ENCODE peak calls at places on chromosomes 16 and 17, in seven cellular contexts. C is right atrium auricular region, R is astrocyte of the cerebellum, N is mesothelial cell of epicardium, E is progenitor cell of endocrine pancreas, K is neural crest cell, O is ascending aorta. S is an unnamed sample.

GRCh38 chr17:77284023-77284617 is 143.4 kb downstream of the SEC14L1 start:
- DNase-seq in C (no peak), R (no peak), N (no peak), E (no peak), K (no peak), O (no peak), S (no peak)

GRCh38 chr17:18987230-18987610 is 17.3 kb downstream of the FAM83G start:
- DNase-seq in C (no peak), R (no peak), N (no peak), E (no peak), K (no peak), O (no peak), S (no peak)

GRCh38 chr17:67689534-67690177 is 28.1 kb upstream of the NOL11 start:
- DNase-seq in C (no peak), R (peak; percentile 60), N (peak; percentile 39), E (peak; percentile 23), K (peak; percentile 62), O (peak; percentile 66), S (peak; percentile 42)

GRCh38 chr16:50861451-50861850 is 119.6 kb downstream of the CYLD start:
- DNase-seq in C (peak; percentile 13), R (no peak), N (no peak), E (no peak), K (no peak), O (peak; percentile 8), S (no peak)

GRCh38 chr17:45092932-45093430 is 31.9 kb downstream of the NMT1 start:
- DNase-seq in C (peak; percentile 95), R (peak; percentile 96), N (no peak), E (no peak), K (no peak), O (peak; percentile 97), S (peak; percentile 95)

GRCh38 chr17:81018044-81018802 is 16.7 kb upstream of the BAIAP2 start:
- DNase-seq in C (no peak), R (no peak), N (no peak), E (no peak), K (no peak), O (no peak), S (no peak)

GRCh38 chr16:66996324-66996982 is 8.1 kb downstream of the CES4A start:
- DNase-seq in C (peak; percentile 87), R (peak; percentile 54), N (no peak), E (no peak), K (no peak), O (peak; percentile 94), S (peak; percentile 69)

GRCh38 chr16:78184554-78185183 is 85.2 kb downstream of the WWOX start:
- DNase-seq in C (no peak), R (peak; percentile 29), N (no peak), E (no peak), K (no peak), O (no peak), S (peak; percentile 43)

GRCh38 chr16:10876799-10877341 is at the start of gene CIITA:
- DNase-seq in C (peak; percentile 84), R (peak; percentile 55), N (no peak), E (no peak), K (no peak), O (peak; percentile 88), S (peak; percentile 52)

GRCh38 chr16:62965831-62966230 is 929.6 kb upstream of the CDH8 start:
- DNase-seq in C (no peak), R (no peak), N (no peak), E (no peak), K (no peak), O (no peak), S (no peak)

GRCh38 chr16:64656471-64656870 is 465.4 kb downstream of the CDH11 start:
- DNase-seq in C (no peak), R (no peak), N (no peak), E (no peak), K (no peak), O (no peak), S (no peak)

GRCh38 chr16:20391045-20391444 is 13.5 kb downstream of the PDILT start:
- DNase-seq in C (no peak), R (no peak), N (no peak), E (no peak), K (no peak), O (no peak), S (no peak)

GRCh38 chr16:11232852-11233726 is 22.9 kb downstream of the SOCS1 start:
- DNase-seq in C (no peak), R (no peak), N (no peak), E (no peak), K (no peak), O (peak; percentile 77), S (no peak)

GRCh38 chr16:53465606-53466290 is 31.5 kb downstream of the RBL2 start:
- DNase-seq in C (no peak), R (peak; percentile 61), N (no peak), E (no peak), K (no peak), O (no peak), S (peak; percentile 15)

GRCh38 chr17:34246872-34247271 is 8.2 kb upstream of the CCL2 start:
- DNase-seq in C (no peak), R (no peak), N (no peak), E (no peak), K (no peak), O (no peak), S (no peak)

GRCh38 chr17:76381633-76382304 is 2.6 kb upstream of the SPHK1 start:
- DNase-seq in C (no peak), R (no peak), N (no peak), E (no peak), K (peak; percentile 23), O (no peak), S (no peak)

GRCh38 chr17:79360196-79360595 is 250.7 kb downstream of the RBFOX3 start:
- DNase-seq in C (no peak), R (no peak), N (no peak), E (no peak), K (no peak), O (no peak), S (no peak)

GRCh38 chr17:16886655-16887322 is 85.1 kb downstream of the TNFRSF13B start:
- DNase-seq in C (peak; percentile 42), R (no peak), N (no peak), E (no peak), K (no peak), O (peak; percentile 30), S (no peak)

GRCh38 chr17:5870231-5870953 is 199.8 kb upstream of the WSCD1 start:
- DNase-seq in C (no peak), R (no peak), N (no peak), E (no peak), K (no peak), O (no peak), S (no peak)

GRCh38 chr17:15446036-15446435 is 21.4 kb downstream of the CDRT4 start:
- DNase-seq in C (no peak), R (no peak), N (no peak), E (no peak), K (no peak), O (no peak), S (no peak)

GRCh38 chr16:1072526-1073261 is at the start of gene SSTR5:
- DNase-seq in C (no peak), R (no peak), N (no peak), E (no peak), K (no peak), O (no peak), S (no peak)

GRCh38 chr17:40555296-40556190 is 9.7 kb downstream of the CCR7 start:
- DNase-seq in C (peak; percentile 54), R (no peak), N (peak; percentile 14), E (peak; percentile 5), K (no peak), O (peak; percentile 47), S (no peak)
- TF ChIP-seq CTCF in C (no peak), R (no peak), N (no peak), E (no peak), K (no peak), O (no peak), S (no peak)

DNA sequence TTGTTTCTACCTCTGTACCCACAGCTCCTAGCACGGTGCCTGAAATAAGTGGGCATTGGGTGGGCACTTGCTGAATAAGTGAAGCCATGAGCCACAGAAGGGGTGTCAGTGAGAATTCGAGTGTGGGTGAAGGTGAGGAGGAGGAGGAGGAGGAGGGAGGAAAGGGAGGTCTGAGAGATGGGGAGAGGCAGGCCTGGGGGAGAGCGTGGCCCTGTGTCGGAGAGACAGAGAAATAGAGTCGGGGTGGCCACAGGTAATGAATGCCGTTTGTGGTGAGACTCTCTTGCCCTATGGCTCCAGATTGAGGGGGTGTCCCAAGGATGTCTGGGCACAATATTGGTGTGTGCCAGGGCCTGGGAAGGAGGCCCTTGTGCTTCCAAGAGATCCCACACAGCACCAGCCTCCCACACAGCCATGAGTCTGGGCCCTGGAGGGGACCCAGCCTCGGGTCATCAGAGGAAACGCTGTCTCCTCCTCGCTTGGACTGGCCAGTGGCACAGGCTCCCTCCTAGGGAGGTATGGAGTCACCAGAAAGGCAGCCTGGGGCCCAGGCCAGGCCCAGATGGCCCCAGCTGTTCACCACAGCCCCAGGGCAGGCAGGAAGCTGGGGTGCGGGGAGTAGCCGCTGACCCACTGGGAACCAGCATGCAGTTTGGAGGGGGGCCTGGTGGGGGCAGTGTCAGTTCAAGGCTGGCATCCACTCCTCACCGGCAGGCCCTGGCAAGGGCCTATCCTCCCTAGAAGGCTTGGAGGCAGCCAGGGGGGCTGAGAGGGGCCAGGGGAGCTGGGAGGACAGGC is 49.0 kb downstream of the SDK2 start:
- DNase-seq in C (no peak), R (no peak), N (peak; percentile 67), E (peak; percentile 34), K (peak; percentile 71), O (no peak), S (no peak)
- TF ChIP-seq CTCF in C (peak; percentile 53), R (peak; percentile 33), N (peak; percentile 48), E (peak; percentile 58), K (peak; percentile 64), O (peak; percentile 41), S (peak; percentile 33)

GRCh38 chr17:58541249-58541648 is 26.8 kb upstream of the MTMR4 start:
- DNase-seq in C (no peak), R (no peak), N (no peak), E (no peak), K (no peak), O (no peak), S (no peak)
- TF ChIP-seq CTCF in C (peak; percentile 24), R (peak; percentile 42), N (no peak), E (peak; percentile 29), K (peak; percentile 43), O (no peak), S (no peak)

DNA sequence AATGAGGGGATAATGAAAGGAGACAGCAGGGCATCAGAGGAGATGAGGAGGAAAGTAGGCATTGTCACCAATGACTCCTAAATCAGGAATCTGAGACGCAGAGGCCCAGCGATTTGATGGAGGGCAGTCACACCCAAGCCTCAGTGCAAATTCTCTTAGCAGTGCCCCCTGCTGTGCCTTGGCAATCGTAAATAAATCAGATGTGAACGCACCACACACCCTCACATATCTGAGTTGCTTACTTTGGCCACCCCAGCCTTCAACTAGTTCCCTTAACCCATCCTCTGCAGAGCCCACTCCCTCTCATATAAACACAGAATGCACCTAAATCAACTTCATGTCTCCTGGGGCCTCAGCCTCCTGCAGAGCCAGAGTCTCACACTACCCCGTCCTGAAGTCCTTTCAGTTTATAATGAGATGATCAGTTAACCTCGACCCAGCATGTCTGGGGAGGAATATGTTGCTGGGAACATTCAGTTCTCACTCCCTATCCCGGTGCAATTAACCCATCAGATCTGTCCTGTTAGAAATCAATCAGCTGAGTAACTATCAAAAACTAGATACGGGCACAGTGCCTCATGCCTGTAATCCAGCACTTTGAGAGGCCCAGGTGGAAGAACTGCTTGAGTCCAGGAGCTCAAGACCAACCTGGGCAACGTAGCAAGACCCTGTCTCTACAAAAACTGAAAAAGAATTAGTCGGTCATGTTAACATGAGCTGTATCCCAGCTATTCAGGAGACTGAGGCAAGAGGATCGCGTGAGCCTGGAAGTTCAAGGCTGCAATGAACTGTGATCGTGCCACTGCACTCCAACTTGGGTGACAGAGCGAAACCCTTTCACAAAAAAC is 78.4 kb downstream of the SLC39A11 start:
- DNase-seq in C (no peak), R (peak; percentile 28), N (no peak), E (no peak), K (no peak), O (no peak), S (no peak)
- TF ChIP-seq CTCF in C (no peak), R (no peak), N (no peak), E (no peak), K (no peak), O (no peak), S (no peak)

GRCh38 chr17:65918921-65919546 is 272.9 kb downstream of the CEP112 start:
- DNase-seq in C (no peak), R (no peak), N (no peak), E (no peak), K (no peak), O (no peak), S (no peak)
- TF ChIP-seq CTCF in C (peak; percentile 32), R (peak; percentile 50), N (no peak), E (peak; percentile 21), K (no peak), O (no peak), S (peak; percentile 29)

S was measured in AG09319.